ENCODE peak calls at places on chromosomes 11 and 22, in four cellular contexts. One of them, this sample, is unnamed.

GRCh38 chr22:24703101-24703500 is 71.4 kb downstream of the PIWIL3 start:
- DNase-seq in heart right ventricle: peak; percentile 53
- DNase-seq in CD8-positive, alpha-beta memory T cell: no peak
- DNase-seq in RWPE1: no peak
- DNase-seq in this sample: no peak

GRCh38 chr22:37905534-37906363 is at the start of gene MICALL1:
- DNase-seq in heart right ventricle: peak; percentile 67
- DNase-seq in CD8-positive, alpha-beta memory T cell: peak; percentile 56
- DNase-seq in RWPE1: peak; percentile 65
- DNase-seq in this sample: peak; percentile 80

GRCh38 chr11:606245-606644 is 9.5 kb downstream of the IRF7 start:
- DNase-seq in heart right ventricle: peak; percentile 69
- DNase-seq in CD8-positive, alpha-beta memory T cell: no peak
- DNase-seq in RWPE1: peak; percentile 82
- DNase-seq in this sample: no peak

GRCh38 chr11:122776546-122776945 is 61.8 kb upstream of the CRTAM start:
- DNase-seq in heart right ventricle: no peak
- DNase-seq in CD8-positive, alpha-beta memory T cell: no peak
- DNase-seq in RWPE1: no peak
- DNase-seq in this sample: no peak

GRCh38 chr11:72406536-72407507 is 27.5 kb downstream of the CLPB start:
- DNase-seq in heart right ventricle: no peak
- DNase-seq in CD8-positive, alpha-beta memory T cell: no peak
- DNase-seq in RWPE1: no peak
- DNase-seq in this sample: no peak

GRCh38 chr22:18952022-18952421 is 15.9 kb upstream of the PRODH start:
- DNase-seq in heart right ventricle: no peak
- DNase-seq in CD8-positive, alpha-beta memory T cell: no peak
- DNase-seq in RWPE1: no peak
- DNase-seq in this sample: no peak

GRCh38 chr11:112280268-112281126 is 19.8 kb upstream of the PLET1 start:
- DNase-seq in heart right ventricle: peak; percentile 70
- DNase-seq in CD8-positive, alpha-beta memory T cell: peak; percentile 55
- DNase-seq in RWPE1: peak; percentile 82
- DNase-seq in this sample: peak; percentile 24

GRCh38 chr11:952406-953385 is 27.0 kb downstream of the AP2A2 start:
- DNase-seq in heart right ventricle: no peak
- DNase-seq in CD8-positive, alpha-beta memory T cell: no peak
- DNase-seq in RWPE1: no peak
- DNase-seq in this sample: no peak

GRCh38 chr11:75966546-75967287 is 151.7 kb downstream of the UVRAG start:
- DNase-seq in heart right ventricle: no peak
- DNase-seq in CD8-positive, alpha-beta memory T cell: no peak
- DNase-seq in RWPE1: peak; percentile 65
- DNase-seq in this sample: no peak

GRCh38 chr11:117094776-117095175 is 3.5 kb downstream of the SIK3 start:
- DNase-seq in heart right ventricle: no peak
- DNase-seq in CD8-positive, alpha-beta memory T cell: no peak
- DNase-seq in RWPE1: no peak
- DNase-seq in this sample: no peak

GRCh38 chr11:78248191-78248590 is 59.5 kb downstream of the USP35 start:
- DNase-seq in heart right ventricle: no peak
- DNase-seq in CD8-positive, alpha-beta memory T cell: no peak
- DNase-seq in RWPE1: no peak
- DNase-seq in this sample: no peak

GRCh38 chr11:94934836-94935235 is 38.5 kb downstream of the CWC15 start:
- DNase-seq in heart right ventricle: no peak
- DNase-seq in CD8-positive, alpha-beta memory T cell: no peak
- DNase-seq in RWPE1: no peak
- DNase-seq in this sample: no peak

GRCh38 chr11:75365711-75366181 is 14.3 kb upstream of the ARRB1 start:
- DNase-seq in heart right ventricle: no peak
- DNase-seq in CD8-positive, alpha-beta memory T cell: no peak
- DNase-seq in RWPE1: no peak
- DNase-seq in this sample: no peak

GRCh38 chr11:26558191-26558590 is 13.9 kb downstream of the MUC15 start:
- DNase-seq in heart right ventricle: no peak
- DNase-seq in CD8-positive, alpha-beta memory T cell: no peak
- DNase-seq in RWPE1: no peak
- DNase-seq in this sample: no peak

GRCh38 chr11:15662285-15662684 is 547.6 kb downstream of the INSC start:
- DNase-seq in heart right ventricle: no peak
- DNase-seq in CD8-positive, alpha-beta memory T cell: no peak
- DNase-seq in RWPE1: no peak
- DNase-seq in this sample: no peak

GRCh38 chr11:66388746-66389386 is 17.3 kb upstream of the SLC29A2 start:
- DNase-seq in heart right ventricle: peak; percentile 66
- DNase-seq in CD8-positive, alpha-beta memory T cell: peak; percentile 51
- DNase-seq in RWPE1: peak; percentile 42
- DNase-seq in this sample: peak; percentile 31

GRCh38 chr11:544817-545166 is 7.5 kb downstream of the LRRC56 start:
- DNase-seq in heart right ventricle: no peak
- DNase-seq in CD8-positive, alpha-beta memory T cell: no peak
- DNase-seq in RWPE1: no peak
- DNase-seq in this sample: no peak

GRCh38 chr11:58742981-58743880 is 11.5 kb upstream of the GLYAT start:
- DNase-seq in heart right ventricle: no peak
- DNase-seq in CD8-positive, alpha-beta memory T cell: no peak
- DNase-seq in RWPE1: no peak
- DNase-seq in this sample: no peak

DNA sequence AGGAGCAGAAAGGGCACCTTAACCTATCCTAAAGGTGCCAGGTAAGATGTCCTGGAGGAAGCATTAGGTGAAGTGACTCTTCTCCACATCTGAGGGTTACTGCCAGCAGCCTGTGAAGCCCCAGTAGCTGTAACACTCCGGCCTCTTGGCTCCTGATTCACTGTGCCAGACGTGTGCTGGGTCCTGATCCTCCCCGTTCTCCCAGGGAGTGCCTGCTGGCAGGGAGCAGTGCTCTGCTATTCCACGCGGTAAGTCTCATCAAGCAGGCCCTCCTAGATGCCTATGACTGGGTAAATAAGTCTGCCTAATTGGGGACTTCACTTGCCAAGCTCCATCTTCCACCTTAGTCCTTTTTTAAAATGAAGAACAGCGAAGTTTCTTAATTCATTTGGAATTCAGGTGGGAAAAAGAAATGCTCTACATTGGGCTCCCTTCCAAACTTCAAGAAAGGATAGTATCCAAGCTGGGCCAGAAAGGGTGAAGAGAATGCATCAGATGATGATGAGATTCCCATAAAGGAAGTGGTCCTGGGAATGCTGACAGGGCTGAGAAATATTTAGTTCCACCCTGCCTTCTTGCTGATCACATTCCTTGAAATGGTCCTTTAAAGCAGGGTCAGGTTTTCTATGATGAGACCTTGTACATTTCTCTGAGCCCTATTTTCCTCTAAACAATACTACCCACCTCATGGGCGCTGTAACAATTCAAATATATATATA is 188.0 kb downstream of the MAML2 start:
- DNase-seq in heart right ventricle: no peak
- DNase-seq in CD8-positive, alpha-beta memory T cell: no peak
- DNase-seq in RWPE1: no peak
- DNase-seq in this sample: peak; percentile 30
- H3K27ac ChIP-seq in heart right ventricle: peak overlapping the region; percentile 87
- H3K27ac ChIP-seq in CD8-positive, alpha-beta memory T cell: no peak overlapping the region
- H3K27ac ChIP-seq in RWPE1: peak overlapping the region; percentile 38
- H3K27ac ChIP-seq in this sample: peak overlapping the region; percentile 66

GRCh38 chr22:36235585-36235984 is 3.7 kb downstream of the APOL2 start:
- DNase-seq in heart right ventricle: no peak
- DNase-seq in CD8-positive, alpha-beta memory T cell: no peak
- DNase-seq in RWPE1: no peak
- DNase-seq in this sample: no peak

GRCh38 chr22:36237462-36238347 is 1.6 kb downstream of the APOL2 start:
- DNase-seq in heart right ventricle: no peak
- DNase-seq in CD8-positive, alpha-beta memory T cell: no peak
- DNase-seq in RWPE1: no peak
- DNase-seq in this sample: no peak

GRCh38 chr22:36238348-36239149 is 778 bp downstream of the APOL2 start:
- DNase-seq in heart right ventricle: no peak
- DNase-seq in CD8-positive, alpha-beta memory T cell: no peak
- DNase-seq in RWPE1: no peak
- DNase-seq in this sample: no peak

GRCh38 chr22:36234919-36235318 is 4.4 kb downstream of the APOL2 start:
- DNase-seq in heart right ventricle: no peak
- DNase-seq in CD8-positive, alpha-beta memory T cell: no peak
- DNase-seq in RWPE1: no peak
- DNase-seq in this sample: no peak

DNA sequence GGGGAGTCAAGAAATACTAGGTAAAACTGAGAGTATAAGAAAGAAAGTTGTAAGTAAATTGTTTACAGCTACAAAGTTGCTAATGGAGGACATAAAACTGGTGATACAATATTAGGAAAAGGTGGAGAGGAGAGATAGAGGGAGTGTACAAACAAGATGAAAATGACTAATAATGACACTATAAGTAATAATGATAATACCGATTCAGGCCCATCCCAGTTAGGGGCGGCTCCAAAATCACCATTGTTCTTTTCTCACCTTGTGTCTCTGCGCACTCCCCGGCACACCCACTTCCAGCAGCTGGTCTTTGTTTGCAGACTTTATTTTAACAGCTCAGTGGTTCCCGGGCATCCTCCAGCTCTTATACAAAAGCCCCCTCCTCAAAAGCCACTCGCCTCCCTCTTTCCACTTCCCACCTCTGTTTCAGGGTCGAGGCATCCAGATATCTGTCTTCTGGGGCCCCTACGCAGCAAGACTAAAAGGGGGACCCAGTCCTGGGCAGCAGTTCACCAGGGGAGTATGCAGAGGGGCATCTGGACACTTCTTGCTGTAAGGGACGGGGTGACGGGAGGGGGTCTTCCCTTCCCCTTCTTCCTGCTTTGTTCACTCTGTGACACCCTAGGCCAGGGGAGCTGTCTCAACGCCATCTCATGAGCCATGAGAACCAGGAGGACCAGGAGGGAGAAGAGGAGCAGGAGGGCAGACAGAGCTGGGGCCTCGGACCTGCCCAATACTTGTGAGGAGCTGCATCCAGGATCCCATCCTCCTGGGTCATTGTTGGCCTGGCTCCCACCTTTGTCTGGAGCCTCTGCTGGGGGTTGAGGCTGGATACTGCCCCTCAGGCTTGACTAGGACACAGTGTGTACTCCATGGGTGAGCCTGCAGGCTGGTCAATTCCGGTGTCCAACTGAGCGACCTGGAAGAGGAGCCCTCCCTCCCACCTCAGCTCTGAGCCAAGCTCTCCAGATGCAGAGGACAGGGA is 2.7 kb downstream of the APOL2 start:
- DNase-seq in heart right ventricle: no peak
- DNase-seq in CD8-positive, alpha-beta memory T cell: no peak
- DNase-seq in RWPE1: no peak
- DNase-seq in this sample: no peak
- H3K27ac ChIP-seq in heart right ventricle: peak overlapping the region; percentile 94
- H3K27ac ChIP-seq in CD8-positive, alpha-beta memory T cell: no peak overlapping the region
- H3K27ac ChIP-seq in RWPE1: peak overlapping the region; percentile 89
- H3K27ac ChIP-seq in this sample: no peak overlapping the region

DNA sequence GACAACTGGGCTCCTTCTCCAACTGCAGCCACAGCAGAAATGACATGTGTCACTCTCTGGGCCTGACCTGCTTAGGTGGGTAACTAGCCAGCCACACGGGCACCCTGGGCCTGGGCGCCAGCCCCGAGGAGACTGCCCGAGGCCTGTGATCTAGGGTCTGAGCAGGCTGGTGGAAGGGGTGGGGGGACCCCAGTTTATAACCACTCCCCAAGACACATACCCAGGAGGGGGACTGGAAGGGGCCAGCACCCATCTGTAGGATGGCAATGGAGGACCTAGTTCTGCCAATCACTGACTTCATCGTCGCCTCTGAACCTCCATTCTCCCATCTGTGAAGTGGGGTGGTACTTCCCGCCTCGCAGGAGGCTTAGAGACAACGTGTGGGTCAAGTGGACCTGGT is 16.1 kb downstream of the CD5 start:
- DNase-seq in heart right ventricle: no peak
- DNase-seq in CD8-positive, alpha-beta memory T cell: no peak
- DNase-seq in RWPE1: no peak
- DNase-seq in this sample: no peak
- H3K27ac ChIP-seq in heart right ventricle: no peak overlapping the region
- H3K27ac ChIP-seq in CD8-positive, alpha-beta memory T cell: no peak overlapping the region
- H3K27ac ChIP-seq in RWPE1: no peak overlapping the region
- H3K27ac ChIP-seq in this sample: no peak overlapping the region

DNA sequence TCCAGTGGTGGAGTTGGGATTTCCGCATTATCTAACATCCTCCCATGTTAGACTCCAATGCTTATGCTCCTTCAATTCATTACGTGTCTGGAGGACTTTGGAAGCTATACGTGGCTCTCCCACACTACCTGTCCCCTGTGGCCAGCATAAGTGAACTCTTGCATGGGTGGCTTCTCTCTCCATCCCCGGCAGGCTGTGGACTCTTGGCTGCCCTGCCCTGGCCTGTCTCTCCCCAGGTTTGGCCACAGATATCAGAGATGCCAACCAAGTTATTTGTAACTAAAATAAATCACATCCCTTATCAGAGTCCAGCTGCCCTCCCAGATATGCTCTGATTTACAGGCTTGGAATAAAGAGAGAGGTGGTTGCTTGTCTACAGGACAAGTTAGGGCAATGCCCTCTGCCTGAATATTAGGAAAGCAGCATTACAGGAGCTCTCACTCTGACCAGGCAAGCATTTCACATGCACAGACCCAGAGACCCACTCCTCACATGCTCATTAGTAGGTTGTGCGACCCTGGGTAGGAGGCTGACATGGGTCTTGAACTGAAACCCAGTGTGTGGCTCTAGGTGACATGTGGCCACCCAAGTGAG is 4.6 kb downstream of the CD44 start:
- DNase-seq in heart right ventricle: no peak
- DNase-seq in CD8-positive, alpha-beta memory T cell: no peak
- DNase-seq in RWPE1: no peak
- DNase-seq in this sample: no peak
- H3K27ac ChIP-seq in heart right ventricle: peak overlapping the region; percentile 3
- H3K27ac ChIP-seq in CD8-positive, alpha-beta memory T cell: peak overlapping the region; percentile 40
- H3K27ac ChIP-seq in RWPE1: peak overlapping the region; percentile 99
- H3K27ac ChIP-seq in this sample: no peak overlapping the region

GRCh38 chr11:86249307-86250098 is 5.0 kb downstream of the EED start:
- DNase-seq in heart right ventricle: no peak
- DNase-seq in CD8-positive, alpha-beta memory T cell: no peak
- DNase-seq in RWPE1: no peak
- DNase-seq in this sample: no peak
- H3K27ac ChIP-seq in heart right ventricle: no peak overlapping the region
- H3K27ac ChIP-seq in CD8-positive, alpha-beta memory T cell: no peak overlapping the region
- H3K27ac ChIP-seq in RWPE1: no peak overlapping the region
- H3K27ac ChIP-seq in this sample: no peak overlapping the region

DNA sequence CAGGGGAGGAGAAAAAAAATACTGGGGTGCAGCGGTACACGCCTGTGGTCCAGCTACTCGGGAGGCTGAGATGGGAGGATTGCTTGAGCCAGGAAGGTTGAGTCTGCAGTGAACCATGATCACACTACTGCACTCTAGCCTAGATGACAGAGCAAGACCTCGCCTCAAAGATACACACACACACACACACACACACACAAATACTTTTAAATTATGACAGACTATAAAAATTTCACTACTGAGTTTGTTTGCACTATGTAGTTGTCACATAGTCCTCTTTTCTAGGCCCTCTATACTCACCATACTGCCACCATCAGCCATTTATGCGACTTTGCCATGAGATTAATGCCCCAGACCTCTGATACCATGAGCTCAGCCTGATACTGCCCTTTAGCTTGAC is 109.6 kb downstream of the MRTFA start:
- DNase-seq in heart right ventricle: no peak
- DNase-seq in CD8-positive, alpha-beta memory T cell: no peak
- DNase-seq in RWPE1: no peak
- DNase-seq in this sample: no peak
- H3K27ac ChIP-seq in heart right ventricle: no peak overlapping the region
- H3K27ac ChIP-seq in CD8-positive, alpha-beta memory T cell: no peak overlapping the region
- H3K27ac ChIP-seq in RWPE1: peak overlapping the region; percentile 36
- H3K27ac ChIP-seq in this sample: no peak overlapping the region

This sample was measured in substantia nigra.